ENCODE peak calls at places on chromosomes 6 and 20, in eight cellular contexts. One of them, this sample, is unnamed.

GRCh38 chr6:33719326-33719987 is 8.0 kb upstream of the UQCC2 start:
- DNase-seq in upper lobe of right lung: peak
- DNase-seq in psoas muscle: no peak
- DNase-seq in tibial artery: no peak
- DNase-seq in heart left ventricle: no peak
- DNase-seq in HFFc6: no peak
- DNase-seq in colonic mucosa: no peak
- DNase-seq in cardiac fibroblast: no peak
- DNase-seq in this sample: no peak

GRCh38 chr6:32194388-32194787 is 1.9 kb upstream of the GPSM3 start:
- DNase-seq in upper lobe of right lung: no peak
- DNase-seq in psoas muscle: no peak
- DNase-seq in HFFc6: no peak
- DNase-seq in cardiac fibroblast: no peak
- DNase-seq in heart left ventricle: no peak
- DNase-seq in colonic mucosa: no peak
- DNase-seq in tibial artery: no peak
- DNase-seq in this sample: no peak

GRCh38 chr6:112563368-112563767 is 216.2 kb downstream of the RFPL4B start:
- DNase-seq in colonic mucosa: no peak
- DNase-seq in tibial artery: no peak
- DNase-seq in upper lobe of right lung: no peak
- DNase-seq in psoas muscle: no peak
- DNase-seq in heart left ventricle: no peak
- DNase-seq in HFFc6: peak
- DNase-seq in cardiac fibroblast: peak
- DNase-seq in this sample: no peak

GRCh38 chr6:151058021-151058733 is 181.6 kb upstream of the AKAP12 start:
- DNase-seq in colonic mucosa: peak
- DNase-seq in psoas muscle: no peak
- DNase-seq in upper lobe of right lung: no peak
- DNase-seq in HFFc6: no peak
- DNase-seq in tibial artery: peak
- DNase-seq in heart left ventricle: no peak
- DNase-seq in cardiac fibroblast: peak
- DNase-seq in this sample: no peak

GRCh38 chr20:47950103-47950502 is 164.8 kb upstream of the SULF2 start:
- DNase-seq in tibial artery: no peak
- DNase-seq in cardiac fibroblast: peak
- DNase-seq in colonic mucosa: no peak
- DNase-seq in psoas muscle: no peak
- DNase-seq in HFFc6: no peak
- DNase-seq in heart left ventricle: peak
- DNase-seq in upper lobe of right lung: no peak
- DNase-seq in this sample: peak

GRCh38 chr20:38752029-38752428 is 3.8 kb downstream of the ACTR5 start:
- DNase-seq in colonic mucosa: no peak
- DNase-seq in HFFc6: no peak
- DNase-seq in upper lobe of right lung: no peak
- DNase-seq in heart left ventricle: no peak
- DNase-seq in psoas muscle: no peak
- DNase-seq in tibial artery: no peak
- DNase-seq in cardiac fibroblast: no peak
- DNase-seq in this sample: no peak

GRCh38 chr20:9262653-9263194 is 193.8 kb downstream of the PLCB4 start:
- DNase-seq in HFFc6: no peak
- DNase-seq in heart left ventricle: no peak
- DNase-seq in upper lobe of right lung: no peak
- DNase-seq in tibial artery: no peak
- DNase-seq in psoas muscle: no peak
- DNase-seq in cardiac fibroblast: peak
- DNase-seq in colonic mucosa: no peak
- DNase-seq in this sample: no peak

GRCh38 chr6:20691185-20691584 is 156.9 kb downstream of the CDKAL1 start:
- DNase-seq in colonic mucosa: no peak
- DNase-seq in cardiac fibroblast: no peak
- DNase-seq in psoas muscle: no peak
- DNase-seq in tibial artery: no peak
- DNase-seq in HFFc6: no peak
- DNase-seq in heart left ventricle: no peak
- DNase-seq in upper lobe of right lung: no peak
- DNase-seq in this sample: no peak

GRCh38 chr6:139262519-139263300 is 29.1 kb downstream of the TXLNB start:
- DNase-seq in heart left ventricle: no peak
- DNase-seq in HFFc6: no peak
- DNase-seq in cardiac fibroblast: no peak
- DNase-seq in tibial artery: no peak
- DNase-seq in psoas muscle: no peak
- DNase-seq in colonic mucosa: no peak
- DNase-seq in upper lobe of right lung: no peak
- DNase-seq in this sample: no peak

GRCh38 chr6:161486326-161486725 is 212.5 kb upstream of the AGPAT4 start:
- DNase-seq in psoas muscle: peak
- DNase-seq in upper lobe of right lung: no peak
- DNase-seq in cardiac fibroblast: peak
- DNase-seq in heart left ventricle: peak
- DNase-seq in tibial artery: no peak
- DNase-seq in colonic mucosa: no peak
- DNase-seq in HFFc6: no peak
- DNase-seq in this sample: peak

GRCh38 chr6:107657755-107658461 is 166.2 kb downstream of the SCML4 start:
- DNase-seq in psoas muscle: peak
- DNase-seq in heart left ventricle: peak
- DNase-seq in cardiac fibroblast: peak
- DNase-seq in HFFc6: peak
- DNase-seq in colonic mucosa: peak
- DNase-seq in tibial artery: peak
- DNase-seq in upper lobe of right lung: peak
- DNase-seq in this sample: no peak

GRCh38 chr6:43698584-43699349 is 11.2 kb upstream of the MRPS18A start:
- DNase-seq in cardiac fibroblast: peak
- DNase-seq in HFFc6: peak
- DNase-seq in heart left ventricle: peak
- DNase-seq in upper lobe of right lung: no peak
- DNase-seq in tibial artery: peak
- DNase-seq in colonic mucosa: peak
- DNase-seq in psoas muscle: peak
- DNase-seq in this sample: peak

GRCh38 chr20:4820833-4821518 is 99.3 kb downstream of the PRND start:
- DNase-seq in tibial artery: peak
- DNase-seq in colonic mucosa: no peak
- DNase-seq in HFFc6: peak
- DNase-seq in upper lobe of right lung: no peak
- DNase-seq in heart left ventricle: peak
- DNase-seq in psoas muscle: no peak
- DNase-seq in cardiac fibroblast: peak
- DNase-seq in this sample: no peak

GRCh38 chr20:63416631-63417030 is 55.5 kb upstream of the CHRNA4 start:
- DNase-seq in colonic mucosa: no peak
- DNase-seq in cardiac fibroblast: no peak
- DNase-seq in upper lobe of right lung: no peak
- DNase-seq in heart left ventricle: no peak
- DNase-seq in psoas muscle: no peak
- DNase-seq in HFFc6: no peak
- DNase-seq in tibial artery: no peak
- DNase-seq in this sample: no peak

GRCh38 chr6:33785766-33786165 is 3.2 kb downstream of the LEMD2 start:
- DNase-seq in upper lobe of right lung: no peak
- DNase-seq in tibial artery: no peak
- DNase-seq in psoas muscle: no peak
- DNase-seq in heart left ventricle: no peak
- DNase-seq in HFFc6: peak
- DNase-seq in cardiac fibroblast: no peak
- DNase-seq in colonic mucosa: no peak
- DNase-seq in this sample: no peak

GRCh38 chr20:44154521-44155001 is 32.4 kb downstream of the JPH2 start:
- DNase-seq in heart left ventricle: no peak
- DNase-seq in colonic mucosa: no peak
- DNase-seq in cardiac fibroblast: no peak
- DNase-seq in HFFc6: peak
- DNase-seq in tibial artery: peak
- DNase-seq in psoas muscle: no peak
- DNase-seq in upper lobe of right lung: no peak
- DNase-seq in this sample: no peak
- TF ChIP-seq CTCF in heart left ventricle: no peak
- TF ChIP-seq CTCF in colonic mucosa: no peak
- TF ChIP-seq CTCF in cardiac fibroblast: no peak
- TF ChIP-seq CTCF in HFFc6: peak
- TF ChIP-seq CTCF in tibial artery: no peak
- TF ChIP-seq CTCF in psoas muscle: peak
- TF ChIP-seq CTCF in upper lobe of right lung: no peak
- TF ChIP-seq CTCF in this sample: no peak

GRCh38 chr6:88168362-88168761 is 2.2 kb upstream of the CNR1 start:
- DNase-seq in psoas muscle: no peak
- DNase-seq in tibial artery: no peak
- DNase-seq in cardiac fibroblast: no peak
- DNase-seq in heart left ventricle: no peak
- DNase-seq in upper lobe of right lung: no peak
- DNase-seq in HFFc6: no peak
- DNase-seq in colonic mucosa: no peak
- DNase-seq in this sample: no peak
- TF ChIP-seq CTCF in psoas muscle: no peak
- TF ChIP-seq CTCF in tibial artery: no peak
- TF ChIP-seq CTCF in cardiac fibroblast: no peak
- TF ChIP-seq CTCF in heart left ventricle: no peak
- TF ChIP-seq CTCF in upper lobe of right lung: no peak
- TF ChIP-seq CTCF in HFFc6: no peak
- TF ChIP-seq CTCF in colonic mucosa: no peak
- TF ChIP-seq CTCF in this sample: no peak

GRCh38 chr6:76165471-76166221 is 93.2 kb upstream of the IMPG1 start:
- DNase-seq in heart left ventricle: no peak
- DNase-seq in tibial artery: no peak
- DNase-seq in psoas muscle: no peak
- DNase-seq in cardiac fibroblast: no peak
- DNase-seq in HFFc6: no peak
- DNase-seq in upper lobe of right lung: no peak
- DNase-seq in colonic mucosa: no peak
- DNase-seq in this sample: no peak
- TF ChIP-seq CTCF in heart left ventricle: no peak
- TF ChIP-seq CTCF in tibial artery: no peak
- TF ChIP-seq CTCF in psoas muscle: no peak
- TF ChIP-seq CTCF in cardiac fibroblast: no peak
- TF ChIP-seq CTCF in HFFc6: no peak
- TF ChIP-seq CTCF in upper lobe of right lung: no peak
- TF ChIP-seq CTCF in colonic mucosa: no peak
- TF ChIP-seq CTCF in this sample: no peak

DNA sequence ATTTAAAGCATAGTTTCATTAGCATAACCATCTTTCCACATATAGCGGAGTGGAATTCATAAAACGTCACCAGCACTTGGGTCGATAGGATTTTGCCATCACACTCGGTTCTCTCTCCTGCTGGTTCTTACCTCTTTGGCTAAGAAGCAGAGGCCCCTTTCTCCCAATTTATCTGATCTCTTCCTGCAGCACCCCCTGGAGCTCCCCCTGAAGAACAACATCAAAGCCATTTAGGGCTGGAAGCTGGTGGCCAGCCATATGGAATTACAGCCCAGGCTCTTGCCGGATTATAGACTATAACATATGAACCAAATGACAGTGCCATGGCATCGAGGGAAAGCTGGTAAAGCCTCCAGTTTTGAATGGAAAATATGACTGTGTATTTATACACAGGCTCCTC is 6.4 kb upstream of the KIF6 start:
- DNase-seq in colonic mucosa: no peak
- DNase-seq in tibial artery: no peak
- DNase-seq in upper lobe of right lung: no peak
- DNase-seq in cardiac fibroblast: no peak
- DNase-seq in psoas muscle: no peak
- DNase-seq in HFFc6: no peak
- DNase-seq in heart left ventricle: no peak
- DNase-seq in this sample: no peak
- TF ChIP-seq CTCF in colonic mucosa: no peak
- TF ChIP-seq CTCF in tibial artery: no peak
- TF ChIP-seq CTCF in upper lobe of right lung: no peak
- TF ChIP-seq CTCF in cardiac fibroblast: no peak
- TF ChIP-seq CTCF in psoas muscle: no peak
- TF ChIP-seq CTCF in HFFc6: no peak
- TF ChIP-seq CTCF in heart left ventricle: no peak
- TF ChIP-seq CTCF in this sample: no peak

DNA sequence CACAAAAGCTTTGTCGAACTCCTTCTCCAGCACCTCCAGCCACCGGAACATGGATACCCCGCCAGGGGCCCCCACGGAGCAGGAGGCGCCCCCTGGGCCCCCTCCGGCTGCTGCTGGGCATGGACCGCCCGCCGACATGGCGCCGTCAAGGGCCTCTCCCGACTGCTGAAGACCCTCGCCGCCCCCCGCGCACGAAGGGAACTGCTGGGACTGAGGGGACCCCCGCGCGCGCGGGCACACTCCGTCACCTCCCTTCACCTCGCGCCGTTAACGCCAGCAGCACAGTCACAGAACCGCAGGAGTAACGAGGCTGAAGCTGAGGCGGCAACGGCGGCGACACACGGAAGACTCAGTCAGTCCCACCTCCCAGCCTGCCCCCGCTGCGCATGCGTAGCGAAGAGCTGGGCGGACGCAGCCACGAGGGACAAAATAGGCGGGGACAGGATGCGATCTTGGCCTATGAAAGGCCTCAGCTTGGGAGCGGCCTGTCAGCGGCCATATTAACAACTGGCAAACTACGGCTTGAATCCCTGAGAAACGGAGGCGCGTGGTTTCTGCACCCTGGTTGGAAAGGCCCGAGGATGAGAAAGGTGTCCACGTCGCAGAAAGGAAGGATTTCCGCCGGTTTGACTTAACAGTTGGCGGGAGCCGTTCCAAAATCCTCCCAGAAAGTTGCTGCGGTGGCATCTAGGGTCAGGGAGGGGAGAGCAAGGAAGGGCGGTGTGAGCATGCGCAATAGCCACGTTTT is at the start of gene GOPC:
- DNase-seq in upper lobe of right lung: peak
- DNase-seq in cardiac fibroblast: peak
- DNase-seq in heart left ventricle: peak
- DNase-seq in colonic mucosa: peak
- DNase-seq in psoas muscle: peak
- DNase-seq in HFFc6: peak
- DNase-seq in tibial artery: peak
- DNase-seq in this sample: peak
- TF ChIP-seq CTCF in upper lobe of right lung: peak
- TF ChIP-seq CTCF in cardiac fibroblast: no peak
- TF ChIP-seq CTCF in heart left ventricle: no peak
- TF ChIP-seq CTCF in colonic mucosa: no peak
- TF ChIP-seq CTCF in psoas muscle: no peak
- TF ChIP-seq CTCF in HFFc6: peak
- TF ChIP-seq CTCF in tibial artery: no peak
- TF ChIP-seq CTCF in this sample: no peak

This sample was measured in body of pancreas.